ENCODE peak calls at places on chromosomes 12 and 14, in five cellular contexts. One of them, this sample, is unnamed.

GRCh38 chr14:100708349-100709217 is 18.1 kb upstream of the DLK1 start:
- DNase-seq in neural crest cell: no peak
- DNase-seq in AG09319: no peak
- DNase-seq in psoas muscle: peak
- DNase-seq in mucosa of descending colon: peak
- DNase-seq in this sample: no peak

GRCh38 chr12:93302331-93303229 is 75.1 kb upstream of the NUDT4 start:
- DNase-seq in neural crest cell: no peak
- DNase-seq in AG09319: peak
- DNase-seq in psoas muscle: peak
- DNase-seq in mucosa of descending colon: no peak
- DNase-seq in this sample: no peak

GRCh38 chr14:24195186-24196070 is at the start of gene TM9SF1:
- DNase-seq in neural crest cell: peak
- DNase-seq in AG09319: peak
- DNase-seq in psoas muscle: peak
- DNase-seq in mucosa of descending colon: peak
- DNase-seq in this sample: peak

GRCh38 chr14:102775855-102776760 is 1.1 kb upstream of the TRAF3 start:
- DNase-seq in neural crest cell: no peak
- DNase-seq in AG09319: no peak
- DNase-seq in psoas muscle: peak
- DNase-seq in mucosa of descending colon: peak
- DNase-seq in this sample: no peak

GRCh38 chr12:130500835-130501330 is 163.2 kb downstream of the PIWIL1 start:
- DNase-seq in neural crest cell: no peak
- DNase-seq in AG09319: no peak
- DNase-seq in psoas muscle: no peak
- DNase-seq in mucosa of descending colon: no peak
- DNase-seq in this sample: no peak

GRCh38 chr14:105850853-105851581 is 324.6 kb downstream of the TMEM121 start:
- DNase-seq in neural crest cell: no peak
- DNase-seq in AG09319: no peak
- DNase-seq in psoas muscle: no peak
- DNase-seq in mucosa of descending colon: no peak
- DNase-seq in this sample: no peak

GRCh38 chr12:75774309-75775052 is 257.1 kb downstream of the PHLDA1 start:
- DNase-seq in neural crest cell: no peak
- DNase-seq in AG09319: no peak
- DNase-seq in psoas muscle: no peak
- DNase-seq in mucosa of descending colon: no peak
- DNase-seq in this sample: no peak

GRCh38 chr14:102507891-102508312 is 1.7 kb downstream of the ANKRD9 start:
- DNase-seq in neural crest cell: no peak
- DNase-seq in AG09319: no peak
- DNase-seq in psoas muscle: no peak
- DNase-seq in mucosa of descending colon: peak
- DNase-seq in this sample: no peak

GRCh38 chr12:109881752-109882151 is 1.4 kb upstream of the GLTP start:
- DNase-seq in neural crest cell: no peak
- DNase-seq in AG09319: no peak
- DNase-seq in psoas muscle: no peak
- DNase-seq in mucosa of descending colon: no peak
- DNase-seq in this sample: no peak

GRCh38 chr12:19933924-19934323 is 434.4 kb upstream of the PDE3A start:
- DNase-seq in neural crest cell: no peak
- DNase-seq in AG09319: no peak
- DNase-seq in psoas muscle: no peak
- DNase-seq in mucosa of descending colon: no peak
- DNase-seq in this sample: no peak

GRCh38 chr14:43949410-43949809 is 557.7 kb downstream of the FSCB start:
- DNase-seq in neural crest cell: no peak
- DNase-seq in AG09319: no peak
- DNase-seq in psoas muscle: no peak
- DNase-seq in mucosa of descending colon: no peak
- DNase-seq in this sample: no peak

GRCh38 chr12:62866451-62867082 is 68.4 kb downstream of the PPM1H start:
- DNase-seq in neural crest cell: no peak
- DNase-seq in AG09319: no peak
- DNase-seq in psoas muscle: no peak
- DNase-seq in mucosa of descending colon: no peak
- DNase-seq in this sample: no peak

GRCh38 chr12:76183459-76184186 is 99.1 kb upstream of the NAP1L1 start:
- DNase-seq in neural crest cell: no peak
- DNase-seq in AG09319: peak
- DNase-seq in psoas muscle: peak
- DNase-seq in mucosa of descending colon: no peak
- DNase-seq in this sample: no peak

GRCh38 chr14:77125275-77126073 is 16.1 kb downstream of the ZDHHC22 start:
- DNase-seq in neural crest cell: no peak
- DNase-seq in AG09319: no peak
- DNase-seq in psoas muscle: no peak
- DNase-seq in mucosa of descending colon: no peak
- DNase-seq in this sample: no peak

GRCh38 chr14:37857774-37858266 is 262.4 kb downstream of the TTC6 start:
- DNase-seq in neural crest cell: no peak
- DNase-seq in AG09319: no peak
- DNase-seq in psoas muscle: no peak
- DNase-seq in mucosa of descending colon: no peak
- DNase-seq in this sample: no peak

GRCh38 chr12:131321988-131322387 is 368.3 kb downstream of the ADGRD1 start:
- DNase-seq in neural crest cell: no peak
- DNase-seq in AG09319: no peak
- DNase-seq in psoas muscle: no peak
- DNase-seq in mucosa of descending colon: no peak
- DNase-seq in this sample: no peak

GRCh38 chr14:71586131-71586893 is 345.9 kb upstream of the RGS6 start:
- DNase-seq in neural crest cell: no peak
- DNase-seq in AG09319: peak
- DNase-seq in psoas muscle: peak
- DNase-seq in mucosa of descending colon: no peak
- DNase-seq in this sample: no peak

GRCh38 chr12:5200276-5201087 is 156.8 kb downstream of the KCNA5 start:
- DNase-seq in neural crest cell: peak
- DNase-seq in AG09319: no peak
- DNase-seq in psoas muscle: peak
- DNase-seq in mucosa of descending colon: no peak
- DNase-seq in this sample: peak

GRCh38 chr12:49912345-49912744 is 8.6 kb upstream of the FAIM2 start:
- DNase-seq in neural crest cell: no peak
- DNase-seq in AG09319: no peak
- DNase-seq in psoas muscle: no peak
- DNase-seq in mucosa of descending colon: no peak
- DNase-seq in this sample: no peak

GRCh38 chr12:47811581-47812484 is 7.9 kb downstream of the HDAC7 start:
- DNase-seq in neural crest cell: no peak
- DNase-seq in AG09319: no peak
- DNase-seq in psoas muscle: peak
- DNase-seq in mucosa of descending colon: peak
- DNase-seq in this sample: no peak

GRCh38 chr14:93629636-93630035 is 158.6 kb downstream of the PRIMA1 start:
- DNase-seq in neural crest cell: no peak
- DNase-seq in AG09319: no peak
- DNase-seq in psoas muscle: no peak
- DNase-seq in mucosa of descending colon: no peak
- DNase-seq in this sample: no peak

GRCh38 chr12:120692524-120693033 is 5.6 kb downstream of the MLEC start:
- DNase-seq in neural crest cell: no peak
- DNase-seq in AG09319: no peak
- DNase-seq in psoas muscle: no peak
- DNase-seq in mucosa of descending colon: no peak
- DNase-seq in this sample: no peak

GRCh38 chr14:67428501-67429031 is 16.6 kb upstream of the PLEK2 start:
- DNase-seq in neural crest cell: no peak
- DNase-seq in AG09319: no peak
- DNase-seq in psoas muscle: no peak
- DNase-seq in mucosa of descending colon: no peak
- DNase-seq in this sample: no peak
- TF ChIP-seq CTCF in neural crest cell: no peak
- TF ChIP-seq CTCF in AG09319: no peak
- TF ChIP-seq CTCF in psoas muscle: no peak
- TF ChIP-seq CTCF in mucosa of descending colon: no peak
- TF ChIP-seq CTCF in this sample: no peak

GRCh38 chr14:21068521-21069387 is 1.4 kb upstream of the ARHGEF40 start:
- DNase-seq in neural crest cell: peak
- DNase-seq in AG09319: no peak
- DNase-seq in psoas muscle: peak
- DNase-seq in mucosa of descending colon: no peak
- DNase-seq in this sample: peak
- TF ChIP-seq CTCF in neural crest cell: peak
- TF ChIP-seq CTCF in AG09319: peak
- TF ChIP-seq CTCF in psoas muscle: peak
- TF ChIP-seq CTCF in mucosa of descending colon: peak
- TF ChIP-seq CTCF in this sample: peak

DNA sequence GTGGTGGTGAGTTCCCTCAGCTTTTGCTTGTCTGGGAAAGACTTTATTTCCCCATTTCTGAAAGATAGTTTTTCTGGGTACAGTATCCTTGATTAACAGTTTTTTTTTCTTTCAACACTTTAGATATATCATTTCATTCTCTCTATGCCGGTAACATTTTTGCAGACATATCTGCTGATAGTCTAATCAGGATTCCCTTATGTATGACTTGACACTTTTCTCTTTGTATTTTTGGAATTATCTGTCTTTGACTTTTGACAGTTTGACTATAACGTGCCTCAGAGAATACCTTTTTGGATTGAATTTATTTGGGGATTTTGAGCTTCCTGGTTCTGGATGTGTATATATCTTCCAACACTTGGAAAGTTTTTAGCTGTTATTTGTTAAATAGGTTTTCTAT is 234.8 kb upstream of the PRICKLE1 start:
- DNase-seq in neural crest cell: no peak
- DNase-seq in AG09319: no peak
- DNase-seq in psoas muscle: no peak
- DNase-seq in mucosa of descending colon: no peak
- DNase-seq in this sample: no peak
- TF ChIP-seq CTCF in neural crest cell: no peak
- TF ChIP-seq CTCF in AG09319: no peak
- TF ChIP-seq CTCF in psoas muscle: no peak
- TF ChIP-seq CTCF in mucosa of descending colon: no peak
- TF ChIP-seq CTCF in this sample: no peak

GRCh38 chr12:2457215-2458112 is 337.3 kb upstream of the FKBP4 start:
- DNase-seq in neural crest cell: no peak
- DNase-seq in AG09319: no peak
- DNase-seq in psoas muscle: no peak
- DNase-seq in mucosa of descending colon: no peak
- DNase-seq in this sample: no peak
- TF ChIP-seq CTCF in neural crest cell: no peak
- TF ChIP-seq CTCF in AG09319: no peak
- TF ChIP-seq CTCF in psoas muscle: no peak
- TF ChIP-seq CTCF in mucosa of descending colon: no peak
- TF ChIP-seq CTCF in this sample: no peak

GRCh38 chr12:14356147-14356546 is 9.3 kb upstream of the ATF7IP start:
- DNase-seq in neural crest cell: no peak
- DNase-seq in AG09319: no peak
- DNase-seq in psoas muscle: no peak
- DNase-seq in mucosa of descending colon: no peak
- DNase-seq in this sample: no peak
- TF ChIP-seq CTCF in neural crest cell: no peak
- TF ChIP-seq CTCF in AG09319: no peak
- TF ChIP-seq CTCF in psoas muscle: no peak
- TF ChIP-seq CTCF in mucosa of descending colon: no peak
- TF ChIP-seq CTCF in this sample: no peak

This sample was measured in glutamatergic neuron.